ENCODE peak calls at places on chromosomes 16 and 17, in ten cellular contexts. P, T, B, J, K, I, F, N, L and D are unnamed samples.

GRCh38 chr16:67311607-67312449 is 14.7 kb downstream of the KCTD19 start:
- DNase-seq in I (peak; percentile 69), B (no peak), T (no peak), J (no peak), K (no peak), L (peak; percentile 100), N (peak; percentile 93), F (peak; percentile 31), P (no peak), D (peak; percentile 93)

GRCh38 chr17:44807817-44808155 is 22.3 kb downstream of the GJC1 start:
- DNase-seq in I (no peak), K (no peak), N (no peak), B (no peak), P (no peak), J (no peak), L (no peak), T (no peak), F (no peak), D (no peak)

GRCh38 chr17:35390156-35390555 is 16.7 kb upstream of the SLFN11 start:
- DNase-seq in B (no peak), F (no peak), J (no peak), T (no peak), K (no peak), L (no peak), N (no peak), P (no peak), I (no peak), D (no peak)

GRCh38 chr16:49378238-49378637 is 4.6 kb downstream of the C16orf78 start:
- DNase-seq in I (no peak), L (no peak), N (no peak), K (no peak), F (no peak), P (no peak), T (no peak), J (no peak), B (no peak), D (no peak)

GRCh38 chr16:83513006-83513755 is 294.6 kb upstream of the HSBP1 start:
- DNase-seq in B (no peak), T (no peak), P (no peak), N (no peak), F (no peak), I (no peak), J (no peak), L (peak; percentile 89), K (no peak), D (peak; percentile 60)

GRCh38 chr16:81778861-81779539 is at the start of gene PLCG2:
- DNase-seq in N (no peak), F (no peak), P (peak; percentile 22), B (peak; percentile 26), K (peak; percentile 56), J (peak; percentile 56), T (peak; percentile 76), I (peak; percentile 68), L (no peak), D (no peak)

GRCh38 chr16:78732693-78733092 is 633.2 kb downstream of the WWOX start:
- DNase-seq in N (no peak), L (no peak), J (no peak), I (no peak), F (no peak), T (no peak), P (no peak), B (no peak), K (no peak), D (no peak)

GRCh38 chr17:80838381-80839345 is 153.0 kb upstream of the CHMP6 start:
- DNase-seq in L (no peak), J (no peak), B (no peak), T (peak; percentile 11), N (no peak), P (no peak), I (no peak), F (no peak), K (no peak), D (no peak)

GRCh38 chr17:52027081-52027480 is 131.4 kb downstream of the CA10 start:
- DNase-seq in P (no peak), L (no peak), N (no peak), T (no peak), K (no peak), B (no peak), J (no peak), I (no peak), F (no peak), D (peak; percentile 9)

GRCh38 chr17:19650826-19651225 is 2.3 kb downstream of the ALDH3A2 start:
- DNase-seq in J (no peak), B (no peak), T (no peak), P (no peak), N (no peak), L (peak; percentile 59), K (no peak), I (no peak), F (no peak), D (no peak)
- H3K4me3 ChIP-seq in J (peak overlapping the region; percentile 65), B (peak overlapping the region; percentile 90), T (peak overlapping the region; percentile 89), P (no peak overlapping the region), N (no peak overlapping the region), L (no peak overlapping the region), K (no peak overlapping the region), I (no peak overlapping the region), F (peak overlapping the region; percentile 93), D (no peak overlapping the region)

GRCh38 chr16:5442054-5442453 is 344.5 kb upstream of the EEF2KMT start:
- DNase-seq in B (no peak), L (no peak), N (no peak), I (no peak), J (no peak), P (no peak), K (no peak), T (no peak), F (no peak), D (no peak)

GRCh38 chr16:5447734-5448133 is 350.1 kb upstream of the EEF2KMT start:
- DNase-seq in K (no peak), J (no peak), P (no peak), L (no peak), I (no peak), T (no peak), N (no peak), B (no peak), F (no peak), D (no peak)

GRCh38 chr16:5442986-5443385 is 345.4 kb upstream of the EEF2KMT start:
- DNase-seq in K (no peak), L (no peak), N (no peak), T (no peak), I (no peak), P (no peak), J (no peak), B (no peak), F (no peak), D (no peak)

GRCh38 chr16:5446623-5447240 is 349.1 kb upstream of the EEF2KMT start:
- DNase-seq in N (no peak), T (no peak), B (no peak), L (no peak), P (no peak), I (no peak), F (no peak), J (no peak), K (no peak), D (no peak)

DNA sequence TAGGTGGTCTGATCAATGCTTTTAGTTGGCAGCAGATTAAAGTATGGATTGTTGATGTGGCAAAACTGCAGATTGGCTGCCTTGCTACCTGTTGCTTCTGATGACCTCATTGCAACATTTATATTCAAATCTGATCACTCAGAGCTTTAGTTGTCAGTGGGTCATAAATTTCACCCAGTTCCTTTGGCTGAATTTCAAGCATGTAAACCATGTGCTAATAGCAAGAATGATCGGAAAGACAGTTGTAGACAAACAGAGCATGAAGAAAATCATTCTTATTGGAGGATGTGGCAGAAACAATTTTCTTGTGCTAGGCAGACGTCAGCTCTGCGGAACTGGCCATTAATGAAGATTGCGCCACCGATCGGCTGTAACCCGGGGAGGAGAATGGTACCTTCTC is 346.6 kb upstream of the EEF2KMT start:
- DNase-seq in N (no peak), L (no peak), J (no peak), K (no peak), T (no peak), B (no peak), I (no peak), F (no peak), P (no peak), D (no peak)
- H3K4me1 ChIP-seq in N (no peaks in the 10 kb centered on the region), L (no peaks in the 10 kb centered on the region), J (no peaks in the 10 kb centered on the region), K (no peaks in the 10 kb centered on the region), T (no peaks in the 10 kb centered on the region), B (no peaks in the 10 kb centered on the region), I (no peaks in the 10 kb centered on the region), F (no peaks in the 10 kb centered on the region), P (no peaks in the 10 kb centered on the region), D (no peaks in the 10 kb centered on the region)

DNA sequence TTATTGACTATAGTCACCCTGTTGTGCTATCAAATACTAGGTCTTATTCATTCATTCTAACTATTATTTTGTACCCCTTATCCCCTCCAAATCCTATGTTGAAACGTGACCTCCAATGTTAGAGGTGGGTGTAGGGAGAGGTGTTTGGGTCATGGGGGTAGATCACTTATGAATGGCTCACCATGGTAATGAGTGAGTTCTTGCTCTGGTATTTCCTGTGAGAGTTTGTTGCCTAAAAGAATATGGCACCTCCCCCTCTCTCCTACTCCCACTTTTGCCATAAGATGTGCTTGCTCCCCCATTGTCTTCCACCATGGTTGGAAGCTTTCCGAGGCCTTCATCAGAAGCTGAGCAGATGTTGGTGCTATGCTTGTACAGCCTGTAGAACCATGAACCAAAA is 59.3 kb upstream of the BRD7 start:
- DNase-seq in K (no peak), I (no peak), J (no peak), T (no peak), P (no peak), B (no peak), N (no peak), F (no peak), L (no peak), D (no peak)
- H3K9me3 ChIP-seq in K (peaks cover 11% of the 10 kb centered on the region), I (no peaks in the 10 kb centered on the region), J (no peaks in the 10 kb centered on the region), T (no peaks in the 10 kb centered on the region), P (no peaks in the 10 kb centered on the region), B (no peaks in the 10 kb centered on the region), N (no peaks in the 10 kb centered on the region), F (no peaks in the 10 kb centered on the region), L (no peaks in the 10 kb centered on the region), D (no peaks in the 10 kb centered on the region)

GRCh38 chr16:11740567-11740966 is 2.1 kb downstream of the TXNDC11 start:
- DNase-seq in L (no peak), T (no peak), I (no peak), N (no peak), B (no peak), J (peak; percentile 40), K (no peak), P (no peak), F (no peak), D (no peak)
- H3K4me3 ChIP-seq in L (peak overlapping the region; percentile 16), T (peak overlapping the region; percentile 81), I (no peak overlapping the region), N (peak overlapping the region; percentile 83), B (peak overlapping the region; percentile 96), J (peak overlapping the region; percentile 79), K (no peak overlapping the region), P (peak overlapping the region; percentile 92), F (peak overlapping the region; percentile 95), D (no peak overlapping the region)

DNA sequence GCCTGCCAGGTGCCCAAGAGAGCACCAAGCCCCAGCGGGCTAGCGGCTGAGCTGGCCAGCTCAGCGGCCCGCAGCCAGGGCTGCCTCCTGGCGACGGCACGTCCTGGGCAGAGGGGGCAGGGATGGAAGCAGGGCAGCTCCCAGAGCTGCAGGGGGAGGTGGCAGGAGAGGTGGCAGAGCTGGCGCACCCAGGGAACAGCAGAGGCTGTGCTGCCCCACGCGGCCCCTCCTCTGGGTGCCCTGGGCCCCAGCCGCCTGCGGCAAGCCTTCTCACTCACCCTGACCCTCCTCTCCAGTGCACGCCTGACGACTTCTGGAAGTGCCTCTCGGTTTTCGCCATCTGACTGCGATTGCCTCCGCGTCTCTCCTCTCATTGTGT is 24.7 kb downstream of the GSE1 start:
- DNase-seq in N (no peak), L (no peak), B (no peak), P (no peak), K (no peak), F (no peak), J (no peak), I (no peak), T (peak; percentile 48), D (no peak)
- H3K4me1 ChIP-seq in N (no peaks in the 10 kb centered on the region), L (peaks cover 2% of the 10 kb centered on the region), B (peaks cover 50% of the 10 kb centered on the region), P (no peaks in the 10 kb centered on the region), K (peaks cover 22% of the 10 kb centered on the region), F (peaks cover 9% of the 10 kb centered on the region), J (no peaks in the 10 kb centered on the region), I (peaks cover 50% of the 10 kb centered on the region), T (peaks cover 71% of the 10 kb centered on the region), D (no peaks in the 10 kb centered on the region)